ENCODE peak calls at places on chromosomes 3 and 15, in four cellular contexts. One of them, this sample, is unnamed.

GRCh38 chr15:52790166-52790708 is at the start of gene ONECUT1:
- DNase-seq in coronary artery: no peak
- DNase-seq in RWPE1: peak
- DNase-seq in AG04450: no peak
- DNase-seq in this sample: peak

GRCh38 chr3:127732303-127732702 is 59.6 kb downstream of the ABTB1 start:
- DNase-seq in coronary artery: no peak
- DNase-seq in RWPE1: no peak
- DNase-seq in AG04450: no peak
- DNase-seq in this sample: no peak

GRCh38 chr3:127658234-127658633 is 14.5 kb upstream of the ABTB1 start:
- DNase-seq in coronary artery: no peak
- DNase-seq in RWPE1: no peak
- DNase-seq in AG04450: no peak
- DNase-seq in this sample: no peak

GRCh38 chr3:19270471-19270870 is 122.2 kb downstream of the KCNH8 start:
- DNase-seq in coronary artery: no peak
- DNase-seq in RWPE1: no peak
- DNase-seq in AG04450: no peak
- DNase-seq in this sample: no peak

GRCh38 chr15:31801152-31801551 is 229.2 kb upstream of the CHRNA7 start:
- DNase-seq in coronary artery: no peak
- DNase-seq in RWPE1: peak
- DNase-seq in AG04450: no peak
- DNase-seq in this sample: no peak

GRCh38 chr3:132421832-132422231 is 4.5 kb downstream of the DNAJC13 start:
- DNase-seq in coronary artery: no peak
- DNase-seq in RWPE1: no peak
- DNase-seq in AG04450: peak
- DNase-seq in this sample: no peak

GRCh38 chr3:131356006-131356405 is 25.6 kb upstream of the NUDT16 start:
- DNase-seq in coronary artery: no peak
- DNase-seq in RWPE1: no peak
- DNase-seq in AG04450: no peak
- DNase-seq in this sample: no peak

GRCh38 chr3:57100046-57100695 is 39.7 kb downstream of the SPATA12 start:
- DNase-seq in coronary artery: no peak
- DNase-seq in RWPE1: peak
- DNase-seq in AG04450: peak
- DNase-seq in this sample: peak

GRCh38 chr15:81752149-81752942 is 293.5 kb downstream of the MEX3B start:
- DNase-seq in coronary artery: no peak
- DNase-seq in RWPE1: peak
- DNase-seq in AG04450: no peak
- DNase-seq in this sample: no peak

GRCh38 chr15:84873997-84874396 is 10.5 kb upstream of the SLC28A1 start:
- DNase-seq in coronary artery: no peak
- DNase-seq in RWPE1: no peak
- DNase-seq in AG04450: no peak
- DNase-seq in this sample: no peak

GRCh38 chr15:43492266-43492665 is 690 bp downstream of the TP53BP1 start:
- DNase-seq in coronary artery: no peak
- DNase-seq in RWPE1: no peak
- DNase-seq in AG04450: no peak
- DNase-seq in this sample: no peak

GRCh38 chr3:14156843-14157561 is 21.4 kb downstream of the XPC start:
- DNase-seq in coronary artery: no peak
- DNase-seq in RWPE1: peak
- DNase-seq in AG04450: no peak
- DNase-seq in this sample: no peak

GRCh38 chr3:192747145-192747544 is 19.8 kb upstream of the FGF12 start:
- DNase-seq in coronary artery: no peak
- DNase-seq in RWPE1: no peak
- DNase-seq in AG04450: no peak
- DNase-seq in this sample: no peak

GRCh38 chr3:105958237-105959000 is 89.6 kb upstream of the CBLB start:
- DNase-seq in coronary artery: no peak
- DNase-seq in RWPE1: no peak
- DNase-seq in AG04450: no peak
- DNase-seq in this sample: no peak

GRCh38 chr15:98717942-98718341 is 69.6 kb downstream of the IGF1R start:
- DNase-seq in coronary artery: no peak
- DNase-seq in RWPE1: no peak
- DNase-seq in AG04450: no peak
- DNase-seq in this sample: no peak

GRCh38 chr15:98720036-98720435 is 71.7 kb downstream of the IGF1R start:
- DNase-seq in coronary artery: no peak
- DNase-seq in RWPE1: no peak
- DNase-seq in AG04450: no peak
- DNase-seq in this sample: no peak

GRCh38 chr15:98720577-98720976 is 72.2 kb downstream of the IGF1R start:
- DNase-seq in coronary artery: no peak
- DNase-seq in RWPE1: no peak
- DNase-seq in AG04450: no peak
- DNase-seq in this sample: no peak

GRCh38 chr15:98719169-98719515 is 70.8 kb downstream of the IGF1R start:
- DNase-seq in coronary artery: no peak
- DNase-seq in RWPE1: no peak
- DNase-seq in AG04450: no peak
- DNase-seq in this sample: no peak

GRCh38 chr15:98718426-98719168 is 70.3 kb downstream of the IGF1R start:
- DNase-seq in coronary artery: no peak
- DNase-seq in RWPE1: no peak
- DNase-seq in AG04450: no peak
- DNase-seq in this sample: no peak
- H3K27ac ChIP-seq in coronary artery: peak
- H3K27ac ChIP-seq in RWPE1: no peak
- H3K27ac ChIP-seq in AG04450: no peak
- H3K27ac ChIP-seq in this sample: peak

GRCh38 chr15:63244399-63244798 is 33.0 kb upstream of the APH1B start:
- DNase-seq in coronary artery: no peak
- DNase-seq in RWPE1: peak
- DNase-seq in AG04450: no peak
- DNase-seq in this sample: no peak
- H3K27ac ChIP-seq in coronary artery: peak
- H3K27ac ChIP-seq in RWPE1: no peak
- H3K27ac ChIP-seq in AG04450: no peak
- H3K27ac ChIP-seq in this sample: no peak

GRCh38 chr3:73604491-73604890 is 20.2 kb downstream of the PDZRN3 start:
- DNase-seq in coronary artery: no peak
- DNase-seq in RWPE1: no peak
- DNase-seq in AG04450: no peak
- DNase-seq in this sample: no peak

GRCh38 chr3:73605388-73605787 is 19.4 kb downstream of the PDZRN3 start:
- DNase-seq in coronary artery: no peak
- DNase-seq in RWPE1: no peak
- DNase-seq in AG04450: no peak
- DNase-seq in this sample: no peak

GRCh38 chr3:73603771-73604171 is 21.0 kb downstream of the PDZRN3 start:
- DNase-seq in coronary artery: no peak
- DNase-seq in RWPE1: no peak
- DNase-seq in AG04450: no peak
- DNase-seq in this sample: no peak

GRCh38 chr3:73608805-73609641 is 15.7 kb downstream of the PDZRN3 start:
- DNase-seq in coronary artery: no peak
- DNase-seq in RWPE1: no peak
- DNase-seq in AG04450: no peak
- DNase-seq in this sample: no peak

GRCh38 chr3:73605861-73606260 is 18.9 kb downstream of the PDZRN3 start:
- DNase-seq in coronary artery: no peak
- DNase-seq in RWPE1: no peak
- DNase-seq in AG04450: no peak
- DNase-seq in this sample: no peak
- H3K27ac ChIP-seq in coronary artery: peak
- H3K27ac ChIP-seq in RWPE1: no peak
- H3K27ac ChIP-seq in AG04450: no peak
- H3K27ac ChIP-seq in this sample: no peak

GRCh38 chr3:157512534-157512933 is 9.3 kb upstream of the VEPH1 start:
- DNase-seq in coronary artery: no peak
- DNase-seq in RWPE1: no peak
- DNase-seq in AG04450: no peak
- DNase-seq in this sample: no peak
- H3K27ac ChIP-seq in coronary artery: no peak
- H3K27ac ChIP-seq in RWPE1: no peak
- H3K27ac ChIP-seq in AG04450: no peak
- H3K27ac ChIP-seq in this sample: no peak

GRCh38 chr15:98730860-98731711 is 82.7 kb downstream of the IGF1R start:
- DNase-seq in coronary artery: no peak
- DNase-seq in RWPE1: no peak
- DNase-seq in AG04450: no peak
- DNase-seq in this sample: no peak

GRCh38 chr15:98731712-98732450 is 83.5 kb downstream of the IGF1R start:
- DNase-seq in coronary artery: no peak
- DNase-seq in RWPE1: no peak
- DNase-seq in AG04450: no peak
- DNase-seq in this sample: no peak

GRCh38 chr15:98735304-98735703 is 87.0 kb downstream of the IGF1R start:
- DNase-seq in coronary artery: no peak
- DNase-seq in RWPE1: no peak
- DNase-seq in AG04450: no peak
- DNase-seq in this sample: no peak

GRCh38 chr15:98734472-98735284 is 86.3 kb downstream of the IGF1R start:
- DNase-seq in coronary artery: no peak
- DNase-seq in RWPE1: no peak
- DNase-seq in AG04450: no peak
- DNase-seq in this sample: no peak

DNA sequence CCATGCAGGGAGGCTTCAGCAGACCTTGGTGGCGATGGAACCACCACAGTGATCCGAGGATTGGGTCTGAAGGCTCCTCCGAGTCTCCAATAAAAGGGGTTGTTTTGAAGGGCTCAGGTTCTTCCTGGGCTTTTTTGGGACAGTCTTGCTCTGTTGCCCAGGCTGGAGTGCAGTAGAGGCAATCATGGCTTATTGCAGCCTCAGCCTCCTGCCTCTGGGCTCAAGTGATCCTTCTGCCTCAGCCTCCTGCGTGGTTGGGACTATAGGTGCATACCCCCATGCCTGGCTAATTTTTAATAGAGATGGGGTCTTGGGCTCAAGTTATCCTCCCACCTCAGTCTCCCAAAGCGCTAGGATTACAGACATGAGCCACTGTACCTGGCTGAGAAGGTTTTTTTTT is 84.8 kb downstream of the IGF1R start:
- DNase-seq in coronary artery: no peak
- DNase-seq in RWPE1: no peak
- DNase-seq in AG04450: no peak
- DNase-seq in this sample: no peak
- H3K27ac ChIP-seq in coronary artery: no peak
- H3K27ac ChIP-seq in RWPE1: no peak
- H3K27ac ChIP-seq in AG04450: no peak
- H3K27ac ChIP-seq in this sample: no peak

GRCh38 chr3:177932346-177932745 is 603.9 kb upstream of the KCNMB2 start:
- DNase-seq in coronary artery: no peak
- DNase-seq in RWPE1: no peak
- DNase-seq in AG04450: no peak
- DNase-seq in this sample: no peak

GRCh38 chr3:177931346-177931745 is 604.9 kb upstream of the KCNMB2 start:
- DNase-seq in coronary artery: no peak
- DNase-seq in RWPE1: no peak
- DNase-seq in AG04450: no peak
- DNase-seq in this sample: no peak

GRCh38 chr3:177930771-177931170 is 605.5 kb upstream of the KCNMB2 start:
- DNase-seq in coronary artery: no peak
- DNase-seq in RWPE1: peak
- DNase-seq in AG04450: no peak
- DNase-seq in this sample: no peak

GRCh38 chr3:177929310-177929709 is 606.9 kb upstream of the KCNMB2 start:
- DNase-seq in coronary artery: no peak
- DNase-seq in RWPE1: no peak
- DNase-seq in AG04450: no peak
- DNase-seq in this sample: no peak

GRCh38 chr3:177928156-177928555 is 608.1 kb upstream of the KCNMB2 start:
- DNase-seq in coronary artery: no peak
- DNase-seq in RWPE1: peak
- DNase-seq in AG04450: no peak
- DNase-seq in this sample: no peak
- H3K27ac ChIP-seq in coronary artery: no peak
- H3K27ac ChIP-seq in RWPE1: no peak
- H3K27ac ChIP-seq in AG04450: no peak
- H3K27ac ChIP-seq in this sample: no peak

DNA sequence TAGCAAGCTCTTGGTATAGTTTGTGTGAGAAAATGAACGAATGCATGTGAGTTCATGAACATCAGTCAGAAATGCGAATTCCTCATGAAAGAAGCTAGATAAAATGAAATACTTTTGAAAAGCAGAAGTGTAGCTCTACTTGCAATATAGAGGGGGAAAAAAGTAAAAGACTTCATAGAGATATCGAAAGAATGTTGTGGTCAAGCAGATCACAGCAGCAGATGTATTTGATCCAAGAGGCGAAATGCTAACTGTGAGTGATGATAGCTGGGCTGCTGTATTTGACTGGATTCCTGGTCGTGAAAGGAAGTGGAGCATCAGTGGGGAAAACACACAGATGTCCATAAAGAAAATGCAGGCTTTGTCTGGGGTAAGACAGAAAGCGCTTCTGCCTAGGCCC is 112.4 kb downstream of the ADAMTSL3 start:
- DNase-seq in coronary artery: no peak
- DNase-seq in RWPE1: no peak
- DNase-seq in AG04450: no peak
- DNase-seq in this sample: no peak
- H3K27ac ChIP-seq in coronary artery: no peak
- H3K27ac ChIP-seq in RWPE1: no peak
- H3K27ac ChIP-seq in AG04450: no peak
- H3K27ac ChIP-seq in this sample: no peak

GRCh38 chr15:100242989-100243388 is 98.8 kb downstream of the ADAMTS17 start:
- DNase-seq in coronary artery: no peak
- DNase-seq in RWPE1: no peak
- DNase-seq in AG04450: no peak
- DNase-seq in this sample: no peak

GRCh38 chr15:100245855-100246254 is 95.9 kb downstream of the ADAMTS17 start:
- DNase-seq in coronary artery: no peak
- DNase-seq in RWPE1: no peak
- DNase-seq in AG04450: no peak
- DNase-seq in this sample: no peak

GRCh38 chr15:100247228-100248225 is 94.2 kb downstream of the ADAMTS17 start:
- DNase-seq in coronary artery: no peak
- DNase-seq in RWPE1: no peak
- DNase-seq in AG04450: no peak
- DNase-seq in this sample: no peak

GRCh38 chr15:100244796-100245495 is 96.8 kb downstream of the ADAMTS17 start:
- DNase-seq in coronary artery: no peak
- DNase-seq in RWPE1: no peak
- DNase-seq in AG04450: no peak
- DNase-seq in this sample: no peak

GRCh38 chr15:100245496-100245838 is 96.3 kb downstream of the ADAMTS17 start:
- DNase-seq in coronary artery: no peak
- DNase-seq in RWPE1: no peak
- DNase-seq in AG04450: no peak
- DNase-seq in this sample: no peak
- H3K27ac ChIP-seq in coronary artery: no peak
- H3K27ac ChIP-seq in RWPE1: no peak
- H3K27ac ChIP-seq in AG04450: no peak
- H3K27ac ChIP-seq in this sample: no peak